ENCODE peak calls at places on chromosomes 12 and 14, in nine cellular contexts. One of them, this sample, is unnamed.

GRCh38 chr12:15978431-15978950 is 67.4 kb downstream of the DERA start:
- DNase-seq in neural progenitor cell: no peak
- DNase-seq in GM23248: peak
- DNase-seq in OCI-LY7: no peak
- DNase-seq in PC-3: peak
- DNase-seq in hepatocyte: no peak
- DNase-seq in GM23338: no peak
- DNase-seq in HCT116: no peak
- DNase-seq in MM.1S: no peak
- DNase-seq in this sample: no peak

GRCh38 chr12:98549371-98550110 is 34.2 kb downstream of the TMPO start:
- DNase-seq in PC-3: no peak
- DNase-seq in hepatocyte: no peak
- DNase-seq in GM23338: no peak
- DNase-seq in MM.1S: no peak
- DNase-seq in neural progenitor cell: no peak
- DNase-seq in HCT116: no peak
- DNase-seq in GM23248: no peak
- DNase-seq in OCI-LY7: no peak
- DNase-seq in this sample: no peak

GRCh38 chr12:99004799-99005474 is 359.8 kb downstream of the APAF1 start:
- DNase-seq in PC-3: no peak
- DNase-seq in GM23338: no peak
- DNase-seq in MM.1S: no peak
- DNase-seq in GM23248: no peak
- DNase-seq in OCI-LY7: no peak
- DNase-seq in hepatocyte: no peak
- DNase-seq in neural progenitor cell: peak
- DNase-seq in HCT116: no peak
- DNase-seq in this sample: no peak

GRCh38 chr12:13591488-13591887 is 389.9 kb downstream of the GRIN2B start:
- DNase-seq in MM.1S: no peak
- DNase-seq in GM23338: no peak
- DNase-seq in HCT116: no peak
- DNase-seq in neural progenitor cell: no peak
- DNase-seq in PC-3: no peak
- DNase-seq in OCI-LY7: no peak
- DNase-seq in hepatocyte: no peak
- DNase-seq in GM23248: no peak
- DNase-seq in this sample: no peak

GRCh38 chr14:54691525-54692260 is 124.8 kb downstream of the SAMD4A start:
- DNase-seq in neural progenitor cell: peak
- DNase-seq in hepatocyte: peak
- DNase-seq in OCI-LY7: peak
- DNase-seq in HCT116: peak
- DNase-seq in PC-3: peak
- DNase-seq in MM.1S: peak
- DNase-seq in GM23338: peak
- DNase-seq in GM23248: peak
- DNase-seq in this sample: peak

GRCh38 chr14:104475256-104475655 is 104.3 kb upstream of the C14orf180 start:
- DNase-seq in GM23338: no peak
- DNase-seq in HCT116: no peak
- DNase-seq in neural progenitor cell: no peak
- DNase-seq in PC-3: no peak
- DNase-seq in OCI-LY7: no peak
- DNase-seq in MM.1S: no peak
- DNase-seq in hepatocyte: no peak
- DNase-seq in GM23248: no peak
- DNase-seq in this sample: no peak

GRCh38 chr14:38209572-38210159 is 2.0 kb downstream of the SSTR1 start:
- DNase-seq in MM.1S: no peak
- DNase-seq in GM23248: peak
- DNase-seq in neural progenitor cell: no peak
- DNase-seq in HCT116: no peak
- DNase-seq in PC-3: no peak
- DNase-seq in hepatocyte: no peak
- DNase-seq in OCI-LY7: no peak
- DNase-seq in GM23338: peak
- DNase-seq in this sample: no peak

GRCh38 chr12:115103884-115104883 is 420.2 kb upstream of the TBX3 start:
- DNase-seq in MM.1S: no peak
- DNase-seq in hepatocyte: peak
- DNase-seq in PC-3: no peak
- DNase-seq in HCT116: no peak
- DNase-seq in OCI-LY7: no peak
- DNase-seq in neural progenitor cell: no peak
- DNase-seq in GM23248: no peak
- DNase-seq in GM23338: no peak
- DNase-seq in this sample: no peak

GRCh38 chr12:116551619-116551951 is 7.6 kb upstream of the MAP1LC3B2 start:
- DNase-seq in GM23248: no peak
- DNase-seq in neural progenitor cell: no peak
- DNase-seq in MM.1S: no peak
- DNase-seq in OCI-LY7: no peak
- DNase-seq in hepatocyte: no peak
- DNase-seq in PC-3: no peak
- DNase-seq in GM23338: no peak
- DNase-seq in HCT116: no peak
- DNase-seq in this sample: no peak

GRCh38 chr12:116552750-116553383 is 6.3 kb upstream of the MAP1LC3B2 start:
- DNase-seq in HCT116: no peak
- DNase-seq in neural progenitor cell: no peak
- DNase-seq in MM.1S: no peak
- DNase-seq in PC-3: no peak
- DNase-seq in GM23338: no peak
- DNase-seq in GM23248: no peak
- DNase-seq in OCI-LY7: no peak
- DNase-seq in hepatocyte: no peak
- DNase-seq in this sample: no peak

GRCh38 chr12:116551151-116551550 is 8.0 kb upstream of the MAP1LC3B2 start:
- DNase-seq in hepatocyte: no peak
- DNase-seq in HCT116: no peak
- DNase-seq in GM23248: no peak
- DNase-seq in OCI-LY7: no peak
- DNase-seq in PC-3: no peak
- DNase-seq in neural progenitor cell: no peak
- DNase-seq in MM.1S: no peak
- DNase-seq in GM23338: no peak
- DNase-seq in this sample: no peak

GRCh38 chr12:116547955-116548471 is 11.2 kb upstream of the MAP1LC3B2 start:
- DNase-seq in GM23338: peak
- DNase-seq in PC-3: no peak
- DNase-seq in OCI-LY7: peak
- DNase-seq in MM.1S: no peak
- DNase-seq in hepatocyte: no peak
- DNase-seq in GM23248: peak
- DNase-seq in HCT116: no peak
- DNase-seq in neural progenitor cell: no peak
- DNase-seq in this sample: no peak

DNA sequence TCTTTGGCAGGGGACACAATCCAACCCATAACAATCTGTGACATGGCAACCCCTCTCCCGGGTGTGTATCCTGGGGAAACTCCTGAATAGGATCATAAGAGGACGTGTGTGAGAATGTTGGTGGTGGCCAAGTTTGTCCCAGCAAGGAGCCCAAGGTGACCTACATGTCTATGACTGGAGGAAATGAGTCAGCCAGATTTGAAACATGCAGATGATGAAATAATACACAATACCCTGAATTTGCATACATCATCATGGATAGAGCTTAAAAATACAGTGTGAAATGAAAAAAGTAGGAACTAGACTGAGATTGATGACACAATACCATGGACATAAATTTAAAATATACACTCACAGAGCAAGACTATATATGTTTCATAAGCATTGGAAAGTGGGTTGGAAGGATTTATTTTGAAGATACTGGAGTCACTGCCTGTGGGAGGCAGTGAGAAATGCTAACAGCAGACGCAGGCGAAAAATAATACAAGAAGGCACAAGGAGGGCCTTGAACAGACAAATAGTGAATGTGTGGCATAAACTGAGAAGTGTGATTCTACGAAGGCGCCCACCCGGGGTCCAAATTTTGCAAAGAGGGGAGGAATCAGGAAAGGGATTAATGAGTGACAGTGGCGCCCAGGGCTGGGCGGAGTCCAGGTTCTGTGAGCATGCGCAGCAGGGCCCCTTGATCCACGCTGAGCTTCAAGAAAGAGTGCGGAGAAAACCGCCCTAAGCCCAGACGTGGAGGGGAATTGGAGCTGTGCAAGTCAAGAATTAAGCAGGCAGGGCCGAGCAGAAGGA is 7.0 kb upstream of the MAP1LC3B2 start:
- DNase-seq in hepatocyte: no peak
- DNase-seq in HCT116: peak
- DNase-seq in MM.1S: no peak
- DNase-seq in PC-3: peak
- DNase-seq in OCI-LY7: no peak
- DNase-seq in GM23248: peak
- DNase-seq in GM23338: no peak
- DNase-seq in neural progenitor cell: peak
- DNase-seq in this sample: no peak
- TF ChIP-seq EZH2phosphoT487 in hepatocyte: no peak
- TF ChIP-seq EZH2phosphoT487 in HCT116: no peak
- TF ChIP-seq EZH2phosphoT487 in MM.1S: no peak
- TF ChIP-seq EZH2phosphoT487 in PC-3: no peak
- TF ChIP-seq EZH2phosphoT487 in OCI-LY7: no peak
- TF ChIP-seq EZH2phosphoT487 in GM23248: no peak
- TF ChIP-seq EZH2phosphoT487 in GM23338: no peak
- TF ChIP-seq EZH2phosphoT487 in neural progenitor cell: no peak
- TF ChIP-seq EZH2phosphoT487 in this sample: no peak

DNA sequence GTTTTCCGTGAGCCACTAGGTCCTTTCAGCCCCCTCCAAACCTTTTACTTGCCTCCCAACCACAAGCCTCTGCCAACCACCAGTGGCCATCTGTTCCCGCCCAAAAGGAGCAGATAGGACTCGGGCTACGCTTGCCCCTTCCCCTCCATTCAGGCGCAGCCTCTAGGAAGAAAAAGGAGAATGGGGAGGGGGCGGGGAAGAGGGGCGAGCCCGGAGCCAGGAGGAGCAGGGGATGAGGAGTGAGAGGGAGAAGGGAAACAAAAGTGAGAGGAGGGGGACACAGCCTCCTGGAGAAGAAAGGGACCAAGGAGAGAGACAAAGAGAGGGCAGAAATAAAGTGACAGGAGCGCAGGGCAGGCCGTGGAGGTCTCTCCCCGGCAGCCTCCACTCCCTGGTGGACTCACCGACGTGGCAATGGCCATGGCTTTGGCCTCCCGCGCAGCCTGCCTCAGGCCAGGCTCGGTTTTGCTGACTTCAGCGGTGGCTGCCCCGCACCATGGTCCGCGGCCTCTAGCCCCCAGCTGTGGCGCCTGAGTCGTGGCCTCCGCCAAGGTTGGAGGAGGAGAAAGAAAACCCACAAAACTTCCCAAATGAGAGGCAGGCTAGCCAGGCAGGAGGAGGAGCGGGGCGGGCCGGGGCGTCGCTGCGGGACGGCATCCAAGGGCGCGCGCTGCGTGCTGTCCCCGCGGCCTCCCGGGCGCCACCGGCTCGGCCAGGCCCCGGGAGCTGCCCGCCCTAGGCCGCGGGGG is at the start of gene EFS:
- DNase-seq in GM23338: peak
- DNase-seq in HCT116: no peak
- DNase-seq in hepatocyte: no peak
- DNase-seq in PC-3: no peak
- DNase-seq in neural progenitor cell: peak
- DNase-seq in OCI-LY7: no peak
- DNase-seq in GM23248: peak
- DNase-seq in MM.1S: no peak
- DNase-seq in this sample: peak
- TF ChIP-seq EZH2phosphoT487 in GM23338: no peak
- TF ChIP-seq EZH2phosphoT487 in HCT116: no peak
- TF ChIP-seq EZH2phosphoT487 in hepatocyte: no peak
- TF ChIP-seq EZH2phosphoT487 in PC-3: no peak
- TF ChIP-seq EZH2phosphoT487 in neural progenitor cell: no peak
- TF ChIP-seq EZH2phosphoT487 in OCI-LY7: no peak
- TF ChIP-seq EZH2phosphoT487 in GM23248: no peak
- TF ChIP-seq EZH2phosphoT487 in MM.1S: no peak
- TF ChIP-seq EZH2phosphoT487 in this sample: no peak

GRCh38 chr14:106846218-106846617 is 1319.8 kb downstream of the TMEM121 start:
- DNase-seq in hepatocyte: no peak
- DNase-seq in neural progenitor cell: no peak
- DNase-seq in OCI-LY7: peak
- DNase-seq in MM.1S: no peak
- DNase-seq in GM23338: no peak
- DNase-seq in HCT116: no peak
- DNase-seq in GM23248: no peak
- DNase-seq in PC-3: no peak
- DNase-seq in this sample: no peak

GRCh38 chr14:106843951-106844483 is 1317.6 kb downstream of the TMEM121 start:
- DNase-seq in neural progenitor cell: no peak
- DNase-seq in MM.1S: peak
- DNase-seq in OCI-LY7: peak
- DNase-seq in GM23338: no peak
- DNase-seq in hepatocyte: no peak
- DNase-seq in HCT116: no peak
- DNase-seq in PC-3: peak
- DNase-seq in GM23248: no peak
- DNase-seq in this sample: peak

GRCh38 chr14:106843376-106843775 is 1317.0 kb downstream of the TMEM121 start:
- DNase-seq in OCI-LY7: peak
- DNase-seq in neural progenitor cell: no peak
- DNase-seq in MM.1S: no peak
- DNase-seq in GM23338: no peak
- DNase-seq in GM23248: no peak
- DNase-seq in HCT116: no peak
- DNase-seq in PC-3: no peak
- DNase-seq in hepatocyte: no peak
- DNase-seq in this sample: no peak

GRCh38 chr14:106844608-106845285 is 1318.4 kb downstream of the TMEM121 start:
- DNase-seq in MM.1S: no peak
- DNase-seq in GM23248: no peak
- DNase-seq in GM23338: no peak
- DNase-seq in PC-3: peak
- DNase-seq in hepatocyte: no peak
- DNase-seq in neural progenitor cell: no peak
- DNase-seq in OCI-LY7: peak
- DNase-seq in HCT116: no peak
- DNase-seq in this sample: peak

DNA sequence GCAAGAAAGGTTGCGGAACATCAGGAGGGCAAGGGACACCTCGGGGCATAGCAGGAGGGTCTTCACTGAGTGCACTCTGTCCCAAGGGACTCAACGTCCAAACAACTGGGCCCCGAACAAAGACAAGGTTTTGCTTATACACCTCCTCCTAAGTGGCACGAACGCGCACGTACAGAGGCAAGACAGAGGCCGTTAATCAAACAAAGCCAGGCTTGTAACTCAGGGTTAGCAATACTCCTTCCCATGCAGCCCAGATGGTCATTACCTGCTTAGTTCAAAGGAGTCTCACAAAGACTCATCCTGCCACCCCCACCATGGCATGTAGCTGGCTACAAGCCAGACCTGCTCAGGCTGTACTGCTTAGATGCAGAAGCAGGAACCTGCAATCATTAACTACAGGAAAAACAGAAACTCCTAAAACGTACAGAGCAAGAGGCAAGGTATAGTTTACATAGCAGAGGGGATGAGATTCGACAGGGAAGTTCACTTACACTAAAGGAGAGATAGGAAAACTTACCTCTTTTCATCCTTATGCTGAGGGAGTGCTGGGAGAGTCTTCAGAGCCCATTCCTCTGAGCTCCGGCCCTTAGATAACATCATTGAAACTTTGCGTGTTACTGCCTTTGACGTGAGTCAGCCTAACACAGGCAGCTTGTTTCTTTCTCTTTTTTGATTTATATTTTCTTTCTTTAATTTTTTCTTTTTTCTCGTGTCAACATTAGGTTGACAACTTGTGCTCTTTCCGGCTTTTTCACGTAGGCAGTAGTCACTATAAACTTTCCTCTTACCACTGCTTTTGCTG is 1319.1 kb downstream of the TMEM121 start:
- DNase-seq in MM.1S: no peak
- DNase-seq in hepatocyte: no peak
- DNase-seq in HCT116: no peak
- DNase-seq in neural progenitor cell: no peak
- DNase-seq in OCI-LY7: peak
- DNase-seq in GM23338: no peak
- DNase-seq in PC-3: peak
- DNase-seq in GM23248: no peak
- DNase-seq in this sample: peak
- TF ChIP-seq EZH2phosphoT487 in MM.1S: no peak
- TF ChIP-seq EZH2phosphoT487 in hepatocyte: no peak
- TF ChIP-seq EZH2phosphoT487 in HCT116: no peak
- TF ChIP-seq EZH2phosphoT487 in neural progenitor cell: no peak
- TF ChIP-seq EZH2phosphoT487 in OCI-LY7: no peak
- TF ChIP-seq EZH2phosphoT487 in GM23338: no peak
- TF ChIP-seq EZH2phosphoT487 in PC-3: no peak
- TF ChIP-seq EZH2phosphoT487 in GM23248: no peak
- TF ChIP-seq EZH2phosphoT487 in this sample: no peak

DNA sequence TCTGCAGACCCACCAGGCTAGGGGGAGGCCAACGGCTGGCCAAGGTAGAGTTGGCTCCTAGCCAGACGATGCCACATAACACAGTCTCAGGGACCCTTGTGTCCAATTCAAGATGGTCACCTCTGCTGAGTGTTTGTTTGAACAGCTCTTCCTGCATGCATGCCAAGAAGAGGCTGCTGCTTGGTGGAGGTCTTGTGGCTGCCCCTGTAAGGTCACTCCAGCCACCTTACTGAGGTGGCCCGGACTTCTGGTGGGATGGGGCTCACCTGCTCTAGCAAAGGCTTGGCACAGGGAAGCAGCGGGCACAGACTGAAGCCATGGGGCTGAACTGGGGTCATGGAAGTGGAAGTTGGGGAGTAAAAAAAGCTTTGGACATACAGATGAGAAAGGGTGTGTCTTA is 210.3 kb downstream of the GLT1D1 start:
- DNase-seq in GM23248: no peak
- DNase-seq in OCI-LY7: no peak
- DNase-seq in HCT116: no peak
- DNase-seq in PC-3: no peak
- DNase-seq in neural progenitor cell: no peak
- DNase-seq in MM.1S: no peak
- DNase-seq in GM23338: no peak
- DNase-seq in hepatocyte: no peak
- DNase-seq in this sample: no peak
- TF ChIP-seq EZH2phosphoT487 in GM23248: no peak
- TF ChIP-seq EZH2phosphoT487 in OCI-LY7: no peak
- TF ChIP-seq EZH2phosphoT487 in HCT116: no peak
- TF ChIP-seq EZH2phosphoT487 in PC-3: no peak
- TF ChIP-seq EZH2phosphoT487 in neural progenitor cell: no peak
- TF ChIP-seq EZH2phosphoT487 in MM.1S: no peak
- TF ChIP-seq EZH2phosphoT487 in GM23338: no peak
- TF ChIP-seq EZH2phosphoT487 in hepatocyte: no peak
- TF ChIP-seq EZH2phosphoT487 in this sample: no peak

This sample was measured in SK-N-SH.